ENCODE peak calls at places on chromosomes 3 and 15, in ten cellular contexts. F, A, N, E, R, H, W, L, G and K are unnamed samples.

GRCh38 chr15:26866298-26867198 is at the start of gene GABRA5:
- DNase-seq in F (no peak), A (no peak), N (peak; percentile 16), E (peak; percentile 86), R (no peak), H (no peak), W (peak; percentile 7), L (peak; percentile 74), G (no peak), K (no peak)

GRCh38 chr3:14223595-14223994 is 45.0 kb downstream of the LSM3 start:
- DNase-seq in F (no peak), A (no peak), N (no peak), E (no peak), R (no peak), H (no peak), W (no peak), L (no peak), G (no peak), K (no peak)

GRCh38 chr3:175748087-175748732 is 889.1 kb downstream of the NAALADL2 start:
- DNase-seq in F (no peak), A (no peak), N (no peak), E (no peak), R (no peak), H (no peak), W (no peak), L (no peak), G (no peak), K (no peak)

GRCh38 chr3:124620600-124621063 is 109.6 kb upstream of the UMPS start:
- DNase-seq in F (peak; percentile 24), A (peak; percentile 30), N (no peak), E (peak; percentile 63), R (peak; percentile 42), H (no peak), W (peak; percentile 60), L (no peak), G (peak; percentile 45), K (peak; percentile 30)

GRCh38 chr3:136070334-136070733 is 104.8 kb downstream of the PPP2R3A start:
- DNase-seq in F (no peak), A (no peak), N (no peak), E (no peak), R (no peak), H (no peak), W (peak; percentile 64), L (no peak), G (no peak), K (peak; percentile 22)

GRCh38 chr15:86362556-86362955 is 282.9 kb downstream of the AGBL1 start:
- DNase-seq in F (no peak), A (no peak), N (no peak), E (peak; percentile 2), R (no peak), H (no peak), W (no peak), L (no peak), G (no peak), K (peak; percentile 12)

GRCh38 chr3:5122741-5123706 is 932 bp downstream of the ARL8B start:
- DNase-seq in F (peak; percentile 14), A (no peak), N (no peak), E (peak; percentile 33), R (peak; percentile 62), H (no peak), W (peak; percentile 84), L (peak; percentile 16), G (no peak), K (no peak)

GRCh38 chr3:37992271-37993066 is 1.9 kb downstream of the VILL start:
- DNase-seq in F (no peak), A (no peak), N (no peak), E (no peak), R (no peak), H (no peak), W (no peak), L (no peak), G (no peak), K (no peak)

GRCh38 chr3:183587337-183587736 is 31.8 kb upstream of the KLHL6 start:
- DNase-seq in F (peak; percentile 16), A (no peak), N (no peak), E (no peak), R (no peak), H (no peak), W (no peak), L (no peak), G (no peak), K (no peak)

GRCh38 chr3:124413393-124413792 is 316.9 kb upstream of the UMPS start:
- DNase-seq in F (no peak), A (no peak), N (no peak), E (no peak), R (no peak), H (no peak), W (no peak), L (no peak), G (no peak), K (no peak)

GRCh38 chr3:128232421-128233180 is 79.3 kb downstream of the EEFSEC start:
- DNase-seq in F (no peak), A (no peak), N (no peak), E (no peak), R (no peak), H (no peak), W (no peak), L (no peak), G (no peak), K (no peak)

GRCh38 chr3:128476659-128477058 is 10.0 kb upstream of the DNAJB8 start:
- DNase-seq in F (no peak), A (no peak), N (no peak), E (no peak), R (no peak), H (no peak), W (no peak), L (no peak), G (no peak), K (no peak)

GRCh38 chr15:81281925-81282895 is 41.7 kb downstream of the STARD5 start:
- DNase-seq in F (no peak), A (no peak), N (no peak), E (no peak), R (no peak), H (no peak), W (no peak), L (no peak), G (no peak), K (no peak)

GRCh38 chr15:96947296-96947695 is 616.8 kb downstream of the NR2F2 start:
- DNase-seq in F (no peak), A (no peak), N (no peak), E (no peak), R (no peak), H (no peak), W (no peak), L (peak; percentile 8), G (no peak), K (no peak)

GRCh38 chr15:99618941-99619411 is 53.2 kb downstream of the MEF2A start:
- DNase-seq in F (no peak), A (no peak), N (no peak), E (no peak), R (no peak), H (no peak), W (peak; percentile 13), L (no peak), G (no peak), K (no peak)

GRCh38 chr15:29682361-29682760 is 139.9 kb downstream of the TJP1 start:
- DNase-seq in F (no peak), A (no peak), N (no peak), E (no peak), R (no peak), H (no peak), W (no peak), L (no peak), G (no peak), K (no peak)

GRCh38 chr3:13657660-13658435 is 108.9 kb downstream of the FBLN2 start:
- DNase-seq in F (peak; percentile 70), A (peak; percentile 74), N (peak; percentile 23), E (peak; percentile 45), R (peak; percentile 100), H (peak; percentile 41), W (peak; percentile 42), L (peak; percentile 78), G (peak; percentile 39), K (peak; percentile 98)

GRCh38 chr3:14166877-14167605 is 11.4 kb downstream of the XPC start:
- DNase-seq in F (no peak), A (no peak), N (no peak), E (no peak), R (no peak), H (no peak), W (no peak), L (no peak), G (no peak), K (no peak)

GRCh38 chr3:142574665-142575064 is 3.9 kb downstream of the ATR start:
- DNase-seq in F (no peak), A (no peak), N (no peak), E (no peak), R (no peak), H (no peak), W (no peak), L (no peak), G (no peak), K (no peak)

GRCh38 chr3:194592798-194593752 is 40.1 kb downstream of the TMEM44 start:
- DNase-seq in F (no peak), A (no peak), N (no peak), E (peak; percentile 91), R (no peak), H (no peak), W (peak; percentile 99), L (no peak), G (peak; percentile 43), K (peak; percentile 92)